ENCODE peak calls at places on chromosomes 4 and X, in ten cellular contexts. V is cardiac muscle cell; D is activated naive CD4-positive, alpha-beta T cell treated with anti-CD3 and anti-CD28 coated beads, Interleukin-2, amount 10 ng/mL, durations not matched to agents 7 days and 5 days; E is NAMALWA; T is HT1080; R is EL; M is dorsolateral prefrontal cortex; P is Daoy; S is HS-5; O is GM12878. N is an unnamed sample.

GRCh38 chr4:112379306-112379705 is 82.1 kb downstream of the ALPK1 start:
- DNase-seq in D (no peak), V (peak), R (no peak), O (no peak), S (no peak), M (no peak), E (no peak), T (no peak), P (no peak), N (no peak)

GRCh38 chr4:139861471-139861870 is 195.9 kb downstream of the MGST2 start:
- DNase-seq in R (no peak), S (no peak), T (no peak), M (no peak), E (no peak), O (no peak), V (no peak), P (no peak), D (no peak), N (no peak)

GRCh38 chr4:52750819-52751348 is 341 bp downstream of the ERVMER34-1 start:
- DNase-seq in S (no peak), R (peak), M (no peak), T (no peak), P (no peak), V (no peak), O (no peak), E (no peak), D (peak), N (no peak)

GRCh38 chr4:1207157-1207470 is 34.7 kb upstream of the SPON2 start:
- DNase-seq in T (no peak), D (peak), R (no peak), S (no peak), O (no peak), E (no peak), M (no peak), V (no peak), P (no peak), N (no peak)

GRCh38 chr4:75432683-75433082 is 81.5 kb downstream of the RCHY1 start:
- DNase-seq in P (no peak), T (peak), O (no peak), S (no peak), V (peak), D (no peak), R (peak), M (no peak), E (peak), N (peak)

GRCh38 chr4:34309356-34309900 is 1934.9 kb downstream of the ARAP2 start:
- DNase-seq in E (no peak), T (no peak), S (no peak), D (no peak), M (no peak), P (no peak), V (no peak), O (no peak), R (no peak), N (no peak)

GRCh38 chrX:37961118-37961517 is 45.2 kb upstream of the SYTL5 start:
- DNase-seq in S (no peak), E (no peak), V (no peak), R (no peak), D (no peak), P (no peak), O (no peak), M (no peak), T (no peak), N (no peak)

GRCh38 chrX:27008486-27008885 is 454.7 kb downstream of the PPP4R3C start:
- DNase-seq in V (peak), P (no peak), T (no peak), D (no peak), E (no peak), O (no peak), S (no peak), R (no peak), M (no peak), N (no peak)

GRCh38 chrX:123822965-123823364 is 36.9 kb upstream of the XIAP start:
- DNase-seq in T (no peak), P (no peak), R (no peak), E (no peak), O (no peak), D (no peak), S (no peak), V (no peak), M (no peak), N (no peak)

GRCh38 chrX:46840946-46841740 is 4.3 kb downstream of the RP2 start:
- DNase-seq in E (peak), M (peak), T (no peak), V (no peak), O (no peak), S (no peak), R (peak), D (no peak), P (no peak), N (no peak)

GRCh38 chr4:159248383-159249178 is 145.7 kb downstream of the RAPGEF2 start:
- DNase-seq in E (no peak), D (no peak), M (no peak), S (no peak), T (no peak), V (peak), O (no peak), R (peak), P (no peak), N (no peak)

GRCh38 chr4:185587444-185588161 is 52.3 kb upstream of the PDLIM3 start:
- DNase-seq in O (peak), T (no peak), V (peak), E (no peak), M (no peak), R (no peak), D (peak), S (no peak), P (no peak), N (no peak)

GRCh38 chr4:14415146-14415545 is 587.1 kb upstream of the CPEB2 start:
- DNase-seq in M (no peak), E (no peak), O (no peak), P (no peak), V (peak), D (no peak), T (no peak), R (peak), S (no peak), N (no peak)

GRCh38 chrX:109840585-109840984 is 107.5 kb upstream of the ACSL4 start:
- DNase-seq in R (peak), T (peak), E (no peak), D (no peak), P (peak), V (no peak), M (peak), S (peak), O (no peak), N (no peak)

GRCh38 chr4:107069049-107069448 is 32.9 kb upstream of the DKK2 start:
- DNase-seq in P (peak), E (no peak), R (peak), M (no peak), V (no peak), S (no peak), T (peak), O (no peak), D (no peak), N (no peak)

GRCh38 chrX:22486326-22486725 is 213.6 kb downstream of the CBLL2 start:
- DNase-seq in V (no peak), S (no peak), E (no peak), M (no peak), D (no peak), T (no peak), P (peak), R (no peak), O (no peak), N (no peak)

GRCh38 chrX:25034889-25035288 is 19.1 kb upstream of the ARX start:
- DNase-seq in P (peak), O (no peak), E (no peak), D (no peak), R (peak), V (no peak), M (no peak), S (no peak), T (peak), N (no peak)

GRCh38 chr4:75429208-75429607 is 85.0 kb downstream of the RCHY1 start:
- DNase-seq in E (no peak), O (no peak), P (no peak), V (no peak), R (no peak), D (no peak), S (no peak), M (no peak), T (no peak), N (no peak)

GRCh38 chr4:27050731-27051130 is 190.1 kb downstream of the STIM2 start:
- DNase-seq in O (no peak), M (no peak), S (no peak), E (no peak), V (no peak), T (no peak), P (no peak), D (no peak), R (no peak), N (no peak)

N was measured in NT2/D1.